ENCODE peak calls at places on chromosomes 13 and 19, in seven cellular contexts. B is A549, C is heart left ventricle, I is uterus, M is tibial nerve, H is H1, Q is IMR-90. E is an unnamed sample.

GRCh38 chr13:91347996-91348905 is 764 bp downstream of the MIR17HG start:
- DNase-seq in B (peak), C (peak), I (peak), M (peak), H (no peak), Q (no peak), E (peak)

GRCh38 chr13:74064805-74065204 is 69.4 kb downstream of the KLF12 start:
- DNase-seq in B (no peak), C (no peak), I (no peak), M (no peak), H (no peak), Q (peak), E (no peak)

GRCh38 chr19:49129238-49129583 is 9.9 kb downstream of the PPFIA3 start:
- DNase-seq in B (no peak), C (no peak), I (no peak), M (no peak), H (peak), Q (no peak), E (no peak)

GRCh38 chr19:8335343-8336071 is 7.6 kb downstream of the KANK3 start:
- DNase-seq in B (peak), C (no peak), I (no peak), M (no peak), H (peak), Q (no peak), E (no peak)

GRCh38 chr13:39350461-39350881 is 252.5 kb downstream of the LHFPL6 start:
- DNase-seq in B (no peak), C (peak), I (no peak), M (no peak), H (no peak), Q (no peak), E (no peak)

GRCh38 chr13:72716776-72717175 is 10.7 kb downstream of the MZT1 start:
- DNase-seq in B (no peak), C (no peak), I (no peak), M (no peak), H (no peak), Q (no peak), E (no peak)

GRCh38 chr13:83622422-83622784 is 259.9 kb downstream of the SLITRK1 start:
- DNase-seq in B (no peak), C (no peak), I (no peak), M (no peak), H (no peak), Q (peak), E (no peak)

GRCh38 chr13:99808786-99809185 is 162.8 kb downstream of the ZIC5 start:
- DNase-seq in B (no peak), C (no peak), I (no peak), M (no peak), H (no peak), Q (no peak), E (no peak)

GRCh38 chr13:113599396-113599795 is 14.8 kb downstream of the TFDP1 start:
- DNase-seq in B (no peak), C (no peak), I (no peak), M (no peak), H (no peak), Q (no peak), E (no peak)

GRCh38 chr13:23447927-23448326 is 14.4 kb upstream of the SACS start:
- DNase-seq in B (no peak), C (no peak), I (no peak), M (no peak), H (no peak), Q (peak), E (no peak)

GRCh38 chr13:55199132-55199531 is 1941.6 kb upstream of the PRR20A start:
- DNase-seq in B (peak), C (no peak), I (no peak), M (no peak), H (no peak), Q (no peak), E (no peak)

GRCh38 chr13:71290963-71291937 is 575.8 kb downstream of the DACH1 start:
- DNase-seq in B (peak), C (peak), I (peak), M (no peak), H (no peak), Q (peak), E (peak)

GRCh38 chr19:39144487-39145071 is 19.0 kb downstream of the PAK4 start:
- DNase-seq in B (no peak), C (no peak), I (peak), M (no peak), H (no peak), Q (peak), E (no peak)

GRCh38 chr13:111474136-111475002 is 153.9 kb downstream of the TEX29 start:
- DNase-seq in B (peak), C (no peak), I (no peak), M (no peak), H (peak), Q (peak), E (peak)

GRCh38 chr19:2528543-2529173 is 52.7 kb downstream of the GADD45B start:
- DNase-seq in B (no peak), C (no peak), I (no peak), M (no peak), H (no peak), Q (no peak), E (no peak)

GRCh38 chr13:85347251-85347650 is 452.0 kb downstream of the SLITRK6 start:
- DNase-seq in B (no peak), C (no peak), I (no peak), M (no peak), H (no peak), Q (peak), E (no peak)

GRCh38 chr13:22176968-22177545 is 506.2 kb downstream of the FGF9 start:
- DNase-seq in B (no peak), C (no peak), I (no peak), M (no peak), H (no peak), Q (peak), E (no peak)

GRCh38 chr19:32642771-32643170 is 32.2 kb downstream of the ANKRD27 start:
- DNase-seq in B (no peak), C (no peak), I (no peak), M (no peak), H (no peak), Q (no peak), E (no peak)

GRCh38 chr19:39405930-39406655 is 554 bp upstream of the ZFP36 start:
- DNase-seq in B (no peak), C (no peak), I (no peak), M (no peak), H (peak), Q (no peak), E (peak)

GRCh38 chr13:102402292-102402691 is 444 bp upstream of the FGF14 start:
- DNase-seq in B (no peak), C (peak), I (peak), M (no peak), H (peak), Q (peak), E (no peak)

GRCh38 chr13:60090579-60090978 is 73.1 kb downstream of the DIAPH3 start:
- DNase-seq in B (no peak), C (no peak), I (no peak), M (no peak), H (no peak), Q (peak), E (no peak)

GRCh38 chr19:3591876-3592613 is 6.8 kb downstream of the GIPC3 start:
- DNase-seq in B (no peak), C (peak), I (no peak), M (no peak), H (no peak), Q (no peak), E (no peak)

GRCh38 chr13:40344270-40345148 is 321.9 kb downstream of the FOXO1 start:
- DNase-seq in B (peak), C (no peak), I (no peak), M (no peak), H (peak), Q (no peak), E (no peak)

GRCh38 chr13:77339408-77339807 is 12.5 kb upstream of the MYCBP2 start:
- DNase-seq in B (no peak), C (no peak), I (no peak), M (no peak), H (no peak), Q (no peak), E (no peak)

GRCh38 chr19:44865196-44865767 is 19.2 kb downstream of the NECTIN2 start:
- DNase-seq in B (no peak), C (no peak), I (no peak), M (no peak), H (no peak), Q (no peak), E (no peak)

GRCh38 chr19:18790566-18791314 is at the start of gene COMP:
- DNase-seq in B (no peak), C (no peak), I (no peak), M (no peak), H (peak), Q (no peak), E (no peak)

DNA sequence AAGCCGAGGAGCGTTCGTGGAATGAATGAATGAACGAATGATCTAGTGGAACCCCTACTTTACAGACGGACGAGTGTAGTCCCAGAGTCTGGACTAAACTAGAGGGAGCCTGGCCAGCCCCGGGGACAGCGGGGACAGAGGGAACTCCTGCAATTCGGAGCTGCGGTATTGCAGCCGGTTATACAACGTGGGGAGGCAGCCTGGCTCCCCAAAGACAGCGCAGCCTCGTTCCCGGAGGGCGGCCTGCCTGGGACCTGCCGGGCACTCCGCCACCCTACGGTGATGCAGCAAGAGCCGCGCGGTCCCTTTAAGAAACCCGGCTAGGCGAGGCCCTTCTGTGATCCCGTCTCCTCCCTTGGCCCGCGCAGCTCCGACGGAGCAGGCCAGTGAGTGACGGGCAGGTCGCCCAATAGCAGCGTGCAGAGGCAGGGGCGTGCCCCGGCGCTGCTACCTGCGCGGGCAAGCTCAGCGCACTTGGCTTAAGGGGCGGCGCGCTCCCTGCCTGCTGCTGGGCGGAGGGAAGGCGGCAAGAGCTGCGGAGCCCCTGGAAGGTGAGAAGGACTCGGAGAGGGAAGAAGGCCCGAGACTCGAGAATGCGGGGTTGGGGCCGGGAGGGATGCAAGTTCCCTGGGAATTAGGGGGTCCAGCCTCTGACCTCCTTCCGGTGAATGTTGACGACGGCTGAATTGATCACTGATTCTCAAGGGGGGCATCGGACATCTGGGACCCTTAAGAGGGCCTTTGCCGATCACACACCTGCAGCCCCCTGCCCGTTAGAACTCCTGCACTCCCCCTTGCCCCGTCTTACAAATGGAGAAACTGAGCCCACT is at the start of gene ABCA7:
- DNase-seq in B (peak), C (peak), I (peak), M (peak), H (peak), Q (peak), E (peak)
- TF ChIP-seq POLR2A in B (no peak), C (no peak), I (peak), M (no peak), H (no peak), Q (peak), E (peak)

GRCh38 chr19:47111682-47112165 is 1.9 kb downstream of the ZC3H4 start:
- DNase-seq in B (no peak), C (no peak), I (no peak), M (no peak), H (no peak), Q (no peak), E (no peak)

GRCh38 chr19:47112664-47113445 is 721 bp downstream of the ZC3H4 start:
- DNase-seq in B (peak), C (peak), I (peak), M (peak), H (peak), Q (peak), E (peak)

GRCh38 chr19:47113446-47114348 is at the start of gene ZC3H4:
- DNase-seq in B (peak), C (peak), I (peak), M (peak), H (peak), Q (peak), E (peak)

GRCh38 chr19:47111081-47111589 is 2.4 kb downstream of the ZC3H4 start:
- DNase-seq in B (no peak), C (peak), I (peak), M (no peak), H (no peak), Q (no peak), E (peak)

DNA sequence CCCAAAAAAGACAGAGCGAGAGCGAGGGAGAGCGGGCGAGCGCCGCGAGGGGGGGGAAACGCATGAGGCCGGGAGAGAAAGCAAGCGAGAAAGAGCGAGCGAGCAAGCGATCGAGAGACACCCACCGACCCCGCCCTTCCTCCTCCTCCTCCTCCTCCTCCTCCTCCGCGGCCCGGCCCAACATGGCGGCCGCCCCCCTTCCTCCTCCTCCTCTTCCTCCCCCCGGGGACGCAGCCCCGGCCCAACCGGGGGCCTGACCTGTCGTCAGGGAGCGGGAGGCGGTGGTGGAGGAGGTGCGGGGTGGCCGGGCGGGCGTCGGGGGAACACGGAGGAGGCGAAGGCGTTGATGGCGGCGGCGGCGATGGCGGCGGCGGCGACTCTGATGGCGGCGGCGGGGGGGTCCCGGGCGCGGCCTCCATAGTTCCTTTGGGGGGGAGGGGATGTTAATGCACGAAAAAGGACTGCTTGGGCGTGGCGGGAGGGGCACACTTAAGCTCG is 1.4 kb downstream of the ZC3H4 start:
- DNase-seq in B (peak), C (peak), I (peak), M (peak), H (peak), Q (peak), E (peak)
- TF ChIP-seq POLR2A in B (peak), C (no peak), I (peak), M (no peak), H (peak), Q (peak), E (no peak)

GRCh38 chr19:29677001-29677781 is 11.9 kb downstream of the PLEKHF1 start:
- DNase-seq in B (no peak), C (no peak), I (no peak), M (no peak), H (no peak), Q (no peak), E (no peak)
- TF ChIP-seq POLR2A in B (no peak), C (no peak), I (no peak), M (no peak), H (no peak), Q (no peak), E (no peak)

GRCh38 chr19:17125728-17126677 is 50.4 kb downstream of the MYO9B start:
- DNase-seq in B (no peak), C (peak), I (no peak), M (no peak), H (no peak), Q (peak), E (peak)
- TF ChIP-seq POLR2A in B (no peak), C (no peak), I (no peak), M (no peak), H (no peak), Q (no peak), E (no peak)